ENCODE peak calls at places on chromosomes 3 and 15, in ten cellular contexts. N is left ventricle myocardium inferior, L is mammary epithelial cell, I is OCI-LY7, Z is prostate gland, U is body of pancreas, M is sigmoid colon, J is neural progenitor cell, S is tibial artery, G is fibroblast of lung. H is an unnamed sample. For H3K4me1, the result is how much of the 10 kb centered on the place peaks cover.

GRCh38 chr15:91116379-91117067 is 16.5 kb downstream of the SV2B start:
- DNase-seq in J (no peak), G (no peak), U (peak), I (no peak), M (no peak), N (no peak), S (no peak), L (peak), Z (peak), H (no peak)

GRCh38 chr15:20345401-20345958 is 196.1 kb downstream of the GOLGA6L6 start:
- DNase-seq in S (no peak), M (peak), G (no peak), N (no peak), U (no peak), L (no peak), J (no peak), I (no peak), Z (no peak), H (peak)

GRCh38 chr3:194032828-194033435 is 103.0 kb upstream of the HES1 start:
- DNase-seq in I (peak), G (no peak), J (peak), M (no peak), S (no peak), L (no peak), N (no peak), U (no peak), Z (no peak), H (no peak)

GRCh38 chr3:19202754-19203153 is 54.4 kb downstream of the KCNH8 start:
- DNase-seq in M (no peak), N (no peak), U (no peak), G (no peak), Z (no peak), L (no peak), I (no peak), J (no peak), S (no peak), H (no peak)

GRCh38 chr15:28123408-28124023 is 24.4 kb upstream of the OCA2 start:
- DNase-seq in U (peak), Z (peak), S (peak), N (peak), M (no peak), I (peak), L (peak), J (peak), G (peak), H (peak)

GRCh38 chr3:64502284-64502683 is 185.5 kb downstream of the ADAMTS9 start:
- DNase-seq in S (no peak), Z (no peak), I (no peak), L (no peak), M (no peak), J (no peak), G (peak), U (no peak), N (no peak), H (no peak)

GRCh38 chr3:50353231-50354004 is 2.8 kb downstream of the CYB561D2 start:
- DNase-seq in M (no peak), L (no peak), Z (no peak), U (no peak), G (no peak), I (no peak), J (no peak), S (no peak), N (no peak), H (no peak)

GRCh38 chr15:39194431-39194830 is 386.4 kb upstream of the THBS1 start:
- DNase-seq in G (peak), U (no peak), L (no peak), I (no peak), M (no peak), J (no peak), Z (no peak), S (no peak), N (no peak), H (no peak)

GRCh38 chr3:41190509-41191284 is 8.6 kb upstream of the CTNNB1 start:
- DNase-seq in M (no peak), G (no peak), Z (no peak), I (no peak), S (no peak), L (no peak), N (no peak), U (no peak), J (no peak), H (no peak)

GRCh38 chr3:11476814-11477213 is 166.9 kb downstream of the VGLL4 start:
- DNase-seq in L (no peak), N (no peak), J (no peak), M (no peak), U (no peak), I (no peak), G (peak), Z (no peak), S (no peak), H (no peak)

GRCh38 chr15:69489101-69489571 is 36.5 kb downstream of the RPLP1 start:
- DNase-seq in U (no peak), M (no peak), G (no peak), I (no peak), J (no peak), N (no peak), L (no peak), S (no peak), Z (no peak), H (no peak)

GRCh38 chr3:138197058-138197457 is 10.0 kb downstream of the ARMC8 start:
- DNase-seq in M (no peak), Z (no peak), S (no peak), L (peak), U (peak), G (peak), N (no peak), J (peak), I (no peak), H (no peak)

GRCh38 chr15:22265961-22266360 is 185.6 kb downstream of the OR4M2 start:
- DNase-seq in S (no peak), M (no peak), N (no peak), J (no peak), I (no peak), G (no peak), Z (no peak), U (peak), L (no peak), H (no peak)

GRCh38 chr3:70108072-70108471 is 108.5 kb downstream of the SAMMSON start:
- DNase-seq in G (peak), I (peak), N (no peak), J (peak), U (peak), M (no peak), L (no peak), Z (no peak), S (no peak), H (no peak)

GRCh38 chr3:61821823-61822251 is 260.5 kb downstream of the PTPRG start:
- DNase-seq in L (peak), G (peak), N (no peak), J (no peak), S (no peak), I (no peak), U (no peak), M (peak), Z (no peak), H (no peak)

GRCh38 chr3:195169011-195169410 is 101.9 kb downstream of the XXYLT1 start:
- DNase-seq in L (no peak), M (peak), U (no peak), I (no peak), S (no peak), Z (no peak), G (no peak), J (no peak), N (no peak), H (peak)

GRCh38 chr15:92077353-92078080 is 224.0 kb downstream of the SLCO3A1 start:
- DNase-seq in Z (peak), L (peak), U (peak), G (peak), I (peak), M (peak), J (peak), N (peak), S (peak), H (peak)

GRCh38 chr3:81434171-81434570 is 327.3 kb downstream of the GBE1 start:
- DNase-seq in Z (no peak), G (no peak), M (no peak), U (no peak), N (no peak), J (no peak), S (no peak), L (no peak), I (no peak), H (no peak)

GRCh38 chr15:78796510-78796909 is 14.8 kb downstream of the ADAMTS7 start:
- DNase-seq in S (no peak), I (no peak), J (no peak), G (no peak), M (no peak), N (no peak), Z (no peak), L (no peak), U (no peak), H (no peak)

GRCh38 chr3:195895900-195896360 is 12.4 kb downstream of the TNK2 start:
- DNase-seq in I (peak), U (peak), G (peak), N (peak), J (peak), M (peak), S (peak), Z (no peak), L (peak), H (peak)

GRCh38 chr15:32704343-32705076 is 13.3 kb upstream of the GREM1 start:
- DNase-seq in U (no peak), N (no peak), Z (no peak), S (no peak), L (no peak), G (peak), M (no peak), J (no peak), I (no peak), H (no peak)

GRCh38 chr3:25513642-25514266 is 85.7 kb downstream of the RARB start:
- DNase-seq in Z (no peak), G (no peak), I (no peak), U (no peak), L (no peak), J (no peak), M (no peak), S (no peak), N (no peak), H (no peak)

GRCh38 chr15:47872869-47873301 is 155.6 kb downstream of the SEMA6D start:
- DNase-seq in S (peak), N (no peak), M (no peak), U (no peak), J (peak), G (no peak), Z (no peak), L (no peak), I (no peak), H (no peak)

GRCh38 chr3:173993299-173993698 is 595.8 kb downstream of the NLGN1 start:
- DNase-seq in L (peak), U (no peak), S (no peak), J (no peak), G (peak), I (no peak), N (no peak), Z (no peak), M (no peak), H (no peak)
- TF ChIP-seq CTCF in L (no peak), U (no peak), S (no peak), J (peak), G (peak), I (peak), N (no peak), Z (no peak), M (no peak), H (no peak)

DNA sequence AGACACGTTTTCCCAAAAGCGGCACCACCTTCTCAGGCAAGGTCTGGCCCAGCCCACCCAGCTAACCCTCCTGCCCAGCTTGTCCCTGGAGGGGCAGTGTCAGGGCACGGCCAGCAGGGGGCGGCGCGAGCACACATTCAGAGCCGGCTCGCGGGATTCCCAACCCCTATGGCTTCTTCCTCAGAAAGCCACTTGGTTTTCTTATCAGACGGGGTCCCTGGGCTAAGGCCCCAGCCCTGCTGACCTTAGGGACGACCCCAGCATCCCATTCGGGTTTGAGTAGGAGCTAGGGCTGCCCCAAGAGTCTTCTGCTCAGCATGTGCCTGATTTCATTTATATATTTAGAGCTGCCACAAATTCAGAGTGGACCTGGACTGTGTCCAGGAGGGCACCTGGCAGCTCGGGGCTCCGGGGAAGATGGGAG is 14.5 kb downstream of the RLBP1 start:
- DNase-seq in L (peak), M (peak), I (peak), J (peak), Z (peak), G (peak), S (peak), N (peak), U (peak), H (peak)
- H3K4me3 ChIP-seq in L (no peak), M (peak), I (no peak), J (no peak), Z (no peak), G (peak), S (no peak), N (peak), U (no peak), H (no peak)

DNA sequence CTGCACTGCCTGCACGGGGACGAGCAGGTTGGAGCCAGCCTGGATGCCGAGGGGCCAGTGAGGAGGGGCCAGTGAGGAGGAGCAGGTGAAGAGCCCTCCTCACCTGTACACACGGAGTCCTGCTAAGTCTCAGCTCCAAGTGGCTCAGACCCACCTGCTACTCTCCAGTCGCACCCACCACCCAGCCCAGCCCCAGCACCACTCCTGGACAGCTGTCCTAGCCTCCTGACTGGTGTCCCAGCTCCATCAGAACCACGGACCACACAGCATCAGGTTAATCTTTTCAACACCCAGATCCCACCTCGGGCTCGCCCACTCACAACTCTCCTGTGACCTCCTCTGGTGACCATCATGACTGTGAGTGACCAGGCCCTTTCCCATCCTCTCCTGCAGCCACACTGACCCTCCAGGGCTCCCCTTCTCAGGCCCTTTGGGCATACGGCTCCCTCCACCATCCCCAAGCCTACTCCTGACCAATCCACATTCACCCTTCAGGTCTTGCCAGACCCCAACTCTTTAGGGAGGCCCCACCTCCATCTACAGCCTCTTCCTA is 13.8 kb downstream of the EFCC1 start:
- DNase-seq in J (no peak), N (no peak), L (no peak), S (no peak), M (no peak), I (no peak), Z (no peak), G (no peak), U (no peak), H (no peak)
- H3K4me1 ChIP-seq in J (under half), N (half or more), L (under half), S (under half), M (under half), I (under half), Z (under half), G (under half), U (under half), H (half or more)

DNA sequence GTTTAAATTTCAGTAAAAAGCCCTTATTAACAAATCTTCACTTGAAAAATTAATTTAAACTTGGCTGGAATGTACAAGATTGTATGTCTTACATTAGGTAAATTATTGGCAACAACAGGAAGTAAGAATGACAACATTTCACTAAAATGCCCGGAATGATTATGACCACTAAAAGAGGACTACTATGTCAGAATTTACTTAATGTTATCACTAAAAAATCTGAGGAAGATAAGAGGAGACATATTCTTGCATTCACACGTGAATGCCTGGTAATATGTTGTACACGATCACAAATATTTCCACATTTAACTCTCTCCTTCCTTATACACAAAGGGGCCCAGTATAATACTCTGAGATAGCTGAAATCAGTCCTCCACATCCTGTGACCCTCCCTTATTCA is 29.7 kb downstream of the VGLL3 start:
- DNase-seq in I (no peak), M (no peak), N (no peak), U (no peak), S (no peak), G (no peak), L (no peak), Z (no peak), J (no peak), H (no peak)
- TF ChIP-seq CTCF in I (no peak), M (no peak), N (no peak), U (no peak), S (no peak), G (no peak), L (no peak), Z (no peak), J (no peak), H (no peak)

GRCh38 chr3:149373235-149374125 is 4.0 kb downstream of the TM4SF1 start:
- DNase-seq in U (no peak), J (no peak), Z (no peak), L (peak), G (peak), I (no peak), M (no peak), S (no peak), N (no peak), H (no peak)

GRCh38 chr3:149374391-149374790 is 3.1 kb downstream of the TM4SF1 start:
- DNase-seq in I (no peak), L (no peak), Z (no peak), J (no peak), M (no peak), N (no peak), G (no peak), S (no peak), U (no peak), H (no peak)

GRCh38 chr3:149375824-149376196 is 1.6 kb downstream of the TM4SF1 start:
- DNase-seq in J (no peak), I (no peak), Z (no peak), M (no peak), U (no peak), N (no peak), L (no peak), S (no peak), G (no peak), H (no peak)

GRCh38 chr3:149376728-149377407 is 581 bp downstream of the TM4SF1 start:
- DNase-seq in G (peak), L (no peak), I (no peak), J (no peak), S (no peak), N (no peak), M (no peak), Z (no peak), U (peak), H (no peak)

DNA sequence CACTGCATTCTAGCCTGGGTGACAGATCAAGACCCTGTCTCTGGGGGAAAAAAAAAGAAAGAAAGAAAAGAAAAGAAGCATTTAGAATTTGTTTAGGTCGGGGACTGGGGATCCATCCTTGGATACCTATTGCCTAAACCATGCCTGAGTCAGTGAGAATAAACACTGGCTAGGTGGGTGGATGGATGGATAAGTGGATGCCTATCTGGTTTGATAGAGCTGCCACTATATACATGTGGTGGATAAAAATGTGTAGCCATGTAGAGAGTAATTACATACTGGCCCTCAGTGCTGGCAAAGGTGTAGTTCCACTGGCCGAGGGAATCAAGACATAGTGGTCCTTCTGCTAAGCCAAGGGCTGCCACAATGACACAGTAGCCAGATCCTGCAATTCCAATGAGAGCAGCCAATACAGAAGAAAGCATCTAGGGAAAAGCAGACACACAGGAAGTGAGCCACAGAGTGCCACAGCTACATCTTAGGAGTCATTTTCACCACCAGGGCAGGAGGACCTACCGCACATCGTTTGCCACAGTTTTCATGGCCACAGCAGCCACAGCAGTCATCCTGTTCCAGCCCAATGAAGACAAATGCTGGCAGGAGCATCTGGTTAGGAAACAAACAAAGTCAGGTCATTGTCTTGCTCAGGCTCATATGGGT is 2.2 kb downstream of the TM4SF1 start:
- DNase-seq in M (no peak), L (peak), J (no peak), Z (no peak), G (peak), U (no peak), S (no peak), N (no peak), I (no peak), H (no peak)
- H3K4me3 ChIP-seq in M (peak), L (peak), J (no peak), Z (no peak), G (peak), U (peak), S (peak), N (peak), I (no peak), H (peak)

GRCh38 chr3:12933901-12934300 is 92.5 kb upstream of the RPL32 start:
- DNase-seq in Z (no peak), L (no peak), U (no peak), M (no peak), J (no peak), G (no peak), N (no peak), I (no peak), S (no peak), H (no peak)
- H3K4me1 ChIP-seq in Z (under half), L (under half), U (under half), M (under half), J (under half), G (under half), N (half or more), I (under half), S (half or more), H (under half)

GRCh38 chr3:107855710-107856109 is 235.1 kb downstream of the CD47 start:
- DNase-seq in G (peak), I (peak), S (no peak), U (no peak), J (peak), L (peak), Z (no peak), M (no peak), N (no peak), H (no peak)
- TF ChIP-seq CTCF in G (no peak), I (peak), S (no peak), U (no peak), J (peak), L (no peak), Z (no peak), M (no peak), N (peak), H (no peak)

H was measured in upper lobe of right lung.